ENCODE peak calls at places on chromosomes 5 and 9, in seven cellular contexts. N, T, S, V, Y, R and J are unnamed samples.

GRCh38 chr9:134796882-134797281 is 83.7 kb upstream of the FCN2 start:
- DNase-seq in T (no peak), R (no peak), Y (no peak), S (no peak), V (no peak), N (no peak), J (no peak)

GRCh38 chr5:148343603-148344230 is 8.4 kb downstream of the SPINK9 start:
- DNase-seq in V (no peak), S (no peak), Y (peak), R (no peak), N (no peak), T (no peak), J (no peak)

GRCh38 chr5:30355675-30356074 is 837.8 kb upstream of the CDH6 start:
- DNase-seq in T (no peak), R (no peak), V (no peak), Y (no peak), N (no peak), S (no peak), J (no peak)

GRCh38 chr5:113846941-113847340 is 333.4 kb downstream of the YTHDC2 start:
- DNase-seq in V (no peak), T (no peak), R (no peak), S (no peak), N (no peak), Y (no peak), J (no peak)

GRCh38 chr5:446864-447263 is 3.9 kb downstream of the EXOC3 start:
- DNase-seq in N (no peak), S (peak), Y (peak), T (no peak), V (no peak), R (no peak), J (peak)

GRCh38 chr5:62354028-62354874 is 48.2 kb downstream of the KIF2A start:
- DNase-seq in T (peak), S (peak), V (no peak), R (no peak), N (no peak), Y (peak), J (peak)

GRCh38 chr5:78361226-78361993 is 993 bp downstream of the SCAMP1 start:
- DNase-seq in V (no peak), R (no peak), Y (peak), T (no peak), S (peak), N (peak), J (peak)

GRCh38 chr5:10695055-10695649 is 65.9 kb downstream of the DAP start:
- DNase-seq in S (peak), N (no peak), V (no peak), R (no peak), Y (peak), T (no peak), J (peak)

GRCh38 chr9:71847892-71848291 is 63.1 kb downstream of the ABHD17B start:
- DNase-seq in T (no peak), R (no peak), V (no peak), N (no peak), S (no peak), Y (no peak), J (no peak)

GRCh38 chr9:132141364-132141947 is 20.4 kb upstream of the NTNG2 start:
- DNase-seq in N (no peak), R (no peak), Y (no peak), S (no peak), V (no peak), T (no peak), J (no peak)

GRCh38 chr9:98538626-98539031 is 170.1 kb downstream of the GABBR2 start:
- DNase-seq in T (no peak), Y (no peak), S (no peak), N (no peak), V (no peak), R (no peak), J (peak)

GRCh38 chr9:35998333-35998732 is 38.4 kb upstream of the RECK start:
- DNase-seq in T (no peak), R (no peak), N (no peak), V (no peak), S (no peak), Y (no peak), J (no peak)

GRCh38 chr5:73783823-73784222 is 157.8 kb downstream of the ARHGEF28 start:
- DNase-seq in T (no peak), V (no peak), N (no peak), R (no peak), S (peak), Y (no peak), J (no peak)

GRCh38 chr5:67413749-67414148 is 217.2 kb upstream of the CD180 start:
- DNase-seq in Y (no peak), S (no peak), N (no peak), V (no peak), R (no peak), T (no peak), J (no peak)

GRCh38 chr5:174533771-174534221 is 190.6 kb upstream of the MSX2 start:
- DNase-seq in S (no peak), N (no peak), Y (no peak), R (no peak), T (no peak), V (no peak), J (no peak)

GRCh38 chr5:60346391-60346790 is 353.6 kb downstream of the DEPDC1B start:
- DNase-seq in N (no peak), T (no peak), S (no peak), V (no peak), R (no peak), Y (no peak), J (no peak)

GRCh38 chr9:117555964-117556629 is 141.2 kb upstream of the ASTN2 start:
- DNase-seq in V (peak), Y (peak), N (peak), S (peak), R (peak), T (peak), J (peak)

DNA sequence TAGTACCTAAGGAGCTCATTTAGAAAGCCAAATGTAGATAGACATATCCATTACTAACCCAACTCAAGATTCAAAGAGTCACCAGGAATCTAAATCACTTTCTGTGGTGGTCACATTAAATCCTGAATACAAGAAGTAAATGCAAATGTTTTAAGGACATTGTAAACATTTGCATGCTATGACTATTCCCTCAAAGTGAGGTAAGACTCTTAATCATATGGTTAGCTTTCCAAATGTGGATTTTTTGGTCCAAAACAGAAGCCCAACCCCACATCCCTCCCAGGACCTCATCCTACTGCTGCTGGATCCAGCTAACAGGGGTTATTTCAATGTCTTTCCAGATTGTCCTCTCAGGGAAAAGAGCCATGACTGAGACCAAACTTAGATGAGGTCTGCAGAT is 228.1 kb upstream of the PANK3 start:
- DNase-seq in Y (no peak), R (no peak), S (no peak), V (no peak), N (no peak), T (no peak), J (no peak)
- TF ChIP-seq TAF1 in Y (no peak), R (no peak), S (no peak), V (no peak), N (no peak), T (no peak), J (no peak)

GRCh38 chr9:18909140-18910018 is 123.6 kb downstream of the SAXO1 start:
- DNase-seq in N (no peak), V (no peak), S (no peak), T (no peak), R (no peak), Y (peak), J (no peak)

GRCh38 chr9:18906656-18907395 is 126.2 kb downstream of the SAXO1 start:
- DNase-seq in V (no peak), R (no peak), Y (no peak), N (no peak), S (no peak), T (no peak), J (no peak)

GRCh38 chr9:18905883-18906649 is 126.9 kb downstream of the SAXO1 start:
- DNase-seq in Y (no peak), R (no peak), T (no peak), V (no peak), S (no peak), N (no peak), J (no peak)

GRCh38 chr9:18907927-18908625 is 124.9 kb downstream of the SAXO1 start:
- DNase-seq in T (no peak), V (no peak), N (no peak), R (no peak), S (no peak), Y (no peak), J (no peak)

GRCh38 chr9:18905033-18905882 is 127.8 kb downstream of the SAXO1 start:
- DNase-seq in Y (no peak), V (no peak), N (no peak), R (no peak), S (no peak), T (no peak), J (no peak)
- TF ChIP-seq TAF1 in Y (no peak), V (no peak), N (no peak), R (no peak), S (no peak), T (no peak), J (no peak)

GRCh38 chr9:89078421-89078820 is 87.2 kb downstream of the S1PR3 start:
- DNase-seq in V (no peak), N (no peak), S (no peak), T (no peak), Y (no peak), R (no peak), J (no peak)

GRCh38 chr9:89077519-89077918 is 86.3 kb downstream of the S1PR3 start:
- DNase-seq in R (no peak), V (no peak), N (no peak), Y (no peak), T (no peak), S (no peak), J (no peak)

GRCh38 chr9:89079421-89079820 is 88.2 kb downstream of the S1PR3 start:
- DNase-seq in T (no peak), Y (no peak), S (no peak), V (no peak), N (no peak), R (no peak), J (no peak)

GRCh38 chr9:89078860-89079259 is 87.6 kb downstream of the S1PR3 start:
- DNase-seq in V (no peak), Y (no peak), S (no peak), N (no peak), R (no peak), T (no peak), J (no peak)

DNA sequence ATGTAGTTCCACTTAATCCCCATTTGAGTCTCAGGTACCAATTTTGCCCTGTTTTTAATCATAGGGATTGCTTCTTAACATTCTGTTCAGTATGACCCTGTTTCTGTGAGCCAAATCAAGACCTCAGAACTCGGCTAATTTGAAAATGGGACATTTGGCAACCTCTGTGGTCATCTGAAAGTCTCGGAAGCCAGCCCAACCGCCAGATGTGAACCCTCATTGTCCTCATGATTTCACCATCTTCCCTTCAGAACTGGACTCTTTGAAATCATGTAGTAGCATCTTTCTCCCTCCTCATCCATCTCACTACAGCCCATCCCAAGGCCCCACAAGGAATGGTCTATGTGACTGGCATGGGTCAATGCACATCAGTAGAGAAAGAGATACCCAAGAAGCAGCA is 88.9 kb downstream of the S1PR3 start:
- DNase-seq in N (no peak), R (no peak), T (no peak), Y (no peak), V (no peak), S (no peak), J (no peak)
- TF ChIP-seq TAF1 in N (no peak), R (no peak), T (no peak), Y (no peak), V (no peak), S (no peak), J (no peak)

GRCh38 chr9:87678650-87679355 is 47.1 kb upstream of the CTSL start:
- DNase-seq in T (no peak), Y (peak), N (peak), V (no peak), S (peak), R (no peak), J (peak)
- TF ChIP-seq TAF1 in T (no peak), Y (no peak), N (no peak), V (no peak), S (no peak), R (no peak), J (no peak)

DNA sequence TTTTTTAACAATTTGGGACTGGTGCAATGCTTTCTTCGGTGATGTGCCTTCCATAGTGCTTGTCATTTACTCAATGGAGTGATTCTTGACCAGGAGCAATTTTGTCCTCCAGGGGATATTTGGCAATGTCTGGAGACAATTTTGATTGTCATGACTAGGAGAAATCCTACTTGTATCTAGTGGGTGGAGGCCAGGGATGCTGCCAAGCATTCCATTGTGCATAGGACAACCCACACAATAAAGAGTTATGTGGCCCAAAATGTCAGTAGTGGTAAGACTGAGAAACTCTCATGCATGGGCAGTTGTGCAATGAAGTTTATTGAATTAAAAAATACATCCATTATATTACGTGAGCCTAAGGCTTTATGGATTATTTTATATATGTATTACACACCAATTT is 70.5 kb downstream of the FOCAD start:
- DNase-seq in R (no peak), S (no peak), N (no peak), Y (no peak), V (no peak), T (no peak), J (no peak)
- TF ChIP-seq TAF1 in R (no peak), S (no peak), N (no peak), Y (no peak), V (no peak), T (no peak), J (no peak)